ENCODE peak calls at places on chromosome 4, in nine cellular contexts. D, K, H, N, A, M, Q, U and Z are unnamed samples.

GRCh38 chr4:85955614-85956295 is 404.1 kb downstream of the MAPK10 start:
- DNase-seq in K (no peak), A (no peak), U (no peak), D (no peak), Q (no peak), N (no peak), H (no peak), M (no peak), Z (no peak)

GRCh38 chr4:53779025-53779424 is 187.7 kb upstream of the LNX1 start:
- DNase-seq in U (no peak), D (no peak), K (peak; percentile 81), Q (no peak), M (no peak), N (no peak), H (no peak), A (no peak), Z (no peak)

GRCh38 chr4:8295471-8295870 is 25.9 kb downstream of the HTRA3 start:
- DNase-seq in H (peak; percentile 69), D (peak; percentile 13), N (no peak), U (no peak), K (no peak), Q (no peak), M (no peak), A (no peak), Z (no peak)

GRCh38 chr4:111905511-111905910 is 239.7 kb upstream of the FAM241A start:
- DNase-seq in A (no peak), M (no peak), N (no peak), U (no peak), H (no peak), K (no peak), D (no peak), Q (no peak), Z (no peak)

GRCh38 chr4:144754562-144755410 is 108.8 kb downstream of the HHIP start:
- DNase-seq in D (no peak), N (peak; percentile 50), H (no peak), Q (no peak), U (no peak), A (no peak), M (peak; percentile 7), K (peak; percentile 75), Z (peak; percentile 72)

GRCh38 chr4:93693141-93693540 is 135.4 kb upstream of the ATOH1 start:
- DNase-seq in U (no peak), M (no peak), D (no peak), A (no peak), N (no peak), H (no peak), Q (no peak), K (no peak), Z (no peak)

GRCh38 chr4:109631709-109632108 is 71.5 kb downstream of the CASP6 start:
- DNase-seq in H (no peak), A (no peak), M (no peak), U (peak; percentile 13), N (no peak), K (peak; percentile 59), D (peak; percentile 18), Q (no peak), Z (no peak)

GRCh38 chr4:2079006-2079405 is 19.9 kb downstream of the NAT8L start:
- DNase-seq in U (no peak), A (no peak), Q (no peak), N (no peak), H (peak; percentile 56), K (no peak), D (peak; percentile 6), M (no peak), Z (no peak)

GRCh38 chr4:48698029-48698901 is 81.8 kb downstream of the FRYL start:
- DNase-seq in A (peak; percentile 83), M (no peak), K (peak; percentile 94), N (no peak), H (peak; percentile 87), D (peak; percentile 80), Q (no peak), U (no peak), Z (peak; percentile 39)

GRCh38 chr4:18020145-18020670 is 1.3 kb downstream of the LCORL start:
- DNase-seq in D (no peak), A (peak; percentile 13), Q (no peak), M (no peak), K (peak; percentile 34), U (no peak), N (peak; percentile 40), H (no peak), Z (peak; percentile 26)

GRCh38 chr4:132275583-132276121 is 873.4 kb upstream of the PCDH10 start:
- DNase-seq in H (no peak), M (no peak), Q (no peak), A (no peak), K (no peak), D (no peak), N (no peak), U (no peak), Z (no peak)

GRCh38 chr4:84498203-84499026 is 677 bp downstream of the NKX6-1 start:
- DNase-seq in A (no peak), N (peak; percentile 76), K (peak; percentile 34), Q (no peak), M (no peak), U (no peak), D (peak; percentile 42), H (no peak), Z (no peak)

GRCh38 chr4:86556791-86557415 is 37.2 kb upstream of the PTPN13 start:
- DNase-seq in U (no peak), M (no peak), K (peak; percentile 23), D (no peak), H (no peak), Q (no peak), N (no peak), A (peak; percentile 59), Z (no peak)

GRCh38 chr4:24224446-24224845 is 334.6 kb upstream of the PPARGC1A start:
- DNase-seq in A (no peak), N (no peak), D (no peak), K (no peak), U (no peak), H (no peak), Q (no peak), M (no peak), Z (no peak)

GRCh38 chr4:38062088-38062893 is 102.1 kb downstream of the PTTG2 start:
- DNase-seq in K (peak; percentile 88), H (peak; percentile 96), Q (peak; percentile 54), U (peak; percentile 74), A (peak; percentile 58), N (peak; percentile 70), M (peak; percentile 79), D (peak; percentile 88), Z (peak; percentile 84)

GRCh38 chr4:83339573-83339972 is 4.9 kb upstream of the HPSE start:
- DNase-seq in U (no peak), Q (no peak), D (no peak), N (no peak), M (no peak), A (no peak), H (no peak), K (no peak), Z (no peak)

GRCh38 chr4:6663596-6664393 is 23.3 kb downstream of the MRFAP1 start:
- DNase-seq in K (no peak), D (no peak), H (no peak), M (no peak), U (no peak), Q (no peak), N (no peak), A (no peak), Z (no peak)

GRCh38 chr4:1369484-1370079 is 22.6 kb downstream of the UVSSA start:
- DNase-seq in H (peak; percentile 57), D (no peak), K (no peak), Q (no peak), A (no peak), M (no peak), U (peak; percentile 1), N (no peak), Z (no peak)

GRCh38 chr4:60617731-60618130 is 582.4 kb upstream of the ADGRL3 start:
- DNase-seq in A (no peak), K (no peak), M (no peak), U (no peak), N (no peak), Q (no peak), D (no peak), H (no peak), Z (no peak)

GRCh38 chr4:130424211-130424610 is 1328.3 kb downstream of the C4orf33 start:
- DNase-seq in N (no peak), K (no peak), M (no peak), H (no peak), U (no peak), D (no peak), A (no peak), Q (no peak), Z (no peak)

GRCh38 chr4:112082954-112083586 is 62.2 kb upstream of the FAM241A start:
- DNase-seq in D (no peak), U (no peak), Q (no peak), A (no peak), M (no peak), N (no peak), K (peak; percentile 73), H (no peak), Z (no peak)

GRCh38 chr4:37794046-37794445 is 32.4 kb upstream of the PGM2 start:
- DNase-seq in K (no peak), H (no peak), M (no peak), N (no peak), A (no peak), D (no peak), U (no peak), Q (no peak), Z (no peak)

GRCh38 chr4:122783301-122784215 is 43.1 kb upstream of the FGF2 start:
- DNase-seq in H (no peak), U (peak; percentile 58), K (peak; percentile 94), Q (no peak), N (no peak), D (peak; percentile 20), M (peak; percentile 26), A (no peak), Z (no peak)

GRCh38 chr4:110207233-110207632 is 8.8 kb upstream of the ELOVL6 start:
- DNase-seq in Q (no peak), M (no peak), A (no peak), H (no peak), D (no peak), K (no peak), U (no peak), N (no peak), Z (no peak)

GRCh38 chr4:87677731-87678130 is 27.7 kb downstream of the DMP1 start:
- DNase-seq in H (no peak), Q (no peak), K (no peak), N (no peak), U (peak; percentile 37), D (peak; percentile 56), M (no peak), A (no peak), Z (peak; percentile 29)

GRCh38 chr4:7168106-7168505 is 24.2 kb upstream of the SORCS2 start:
- DNase-seq in D (no peak), N (no peak), K (no peak), A (no peak), U (no peak), Q (no peak), M (no peak), H (no peak), Z (no peak)

GRCh38 chr4:176376032-176376614 is 56.4 kb downstream of the SPCS3 start:
- DNase-seq in D (no peak), N (no peak), Q (no peak), U (no peak), K (peak; percentile 54), H (no peak), M (no peak), A (peak; percentile 26), Z (peak; percentile 71)

GRCh38 chr4:78331965-78332364 is 219.6 kb upstream of the ANXA3 start:
- DNase-seq in A (no peak), H (no peak), Q (no peak), K (no peak), N (no peak), D (no peak), M (no peak), U (no peak), Z (no peak)

GRCh38 chr4:113141901-113142346 is 92.5 kb downstream of the ANK2 start:
- DNase-seq in Q (no peak), D (no peak), N (no peak), K (peak; percentile 71), H (no peak), M (no peak), A (no peak), U (no peak), Z (peak; percentile 88)

GRCh38 chr4:55372259-55372658 is 23.5 kb upstream of the TMEM165 start:
- DNase-seq in U (no peak), H (no peak), A (no peak), K (peak; percentile 64), M (no peak), N (no peak), D (no peak), Q (no peak), Z (no peak)

GRCh38 chr4:55947912-55948725 is 626 bp upstream of the CEP135 start:
- DNase-seq in U (no peak), M (peak; percentile 7), N (no peak), H (no peak), K (peak; percentile 96), Q (peak; percentile 41), D (no peak), A (peak; percentile 69), Z (no peak)